ENCODE peak calls at places on chromosome 5, in five cellular contexts. E is Peyer's patch, N is breast epithelium, D is body of pancreas, G is IMR-90. I is an unnamed sample. For H3K27me3, the result is how much of the 10 kb centered on the place peaks cover.

GRCh38 chr5:178674334-178674733 is 47.5 kb upstream of the CLK4 start:
- DNase-seq in G (no peak), E (no peak), N (no peak), D (no peak), I (no peak)

GRCh38 chr5:176899946-176900782 is 1.0 kb upstream of the HK3 start:
- DNase-seq in E (no peak), N (no peak), G (peak), D (no peak), I (no peak)

GRCh38 chr5:109049565-109049964 is 301.9 kb downstream of the FER start:
- DNase-seq in E (no peak), G (peak), D (no peak), N (no peak), I (no peak)

GRCh38 chr5:151741678-151742423 is 16.6 kb downstream of the ATOX1 start:
- DNase-seq in E (no peak), N (no peak), D (no peak), G (peak), I (no peak)

GRCh38 chr5:118533923-118534322 is 454.4 kb downstream of the DTWD2 start:
- DNase-seq in G (no peak), D (no peak), N (no peak), E (no peak), I (no peak)

GRCh38 chr5:95519681-95520080 is 35.1 kb downstream of the SKIC3 start:
- DNase-seq in N (no peak), G (no peak), D (no peak), E (no peak), I (no peak)

GRCh38 chr5:53560028-53560427 is 411 bp upstream of the NDUFS4 start:
- DNase-seq in E (no peak), N (no peak), G (no peak), D (no peak), I (no peak)

GRCh38 chr5:58629190-58630159 is 46.6 kb downstream of the RAB3C start:
- DNase-seq in E (peak), G (no peak), D (peak), N (no peak), I (no peak)

GRCh38 chr5:180817847-180818246 is 15.2 kb upstream of the MGAT1 start:
- DNase-seq in E (no peak), N (no peak), D (peak), G (no peak), I (no peak)

GRCh38 chr5:95969646-95970358 is 8.2 kb upstream of the ELL2 start:
- DNase-seq in N (no peak), G (peak), E (no peak), D (no peak), I (no peak)

GRCh38 chr5:25707093-25707492 is 1062.3 kb upstream of the CDH10 start:
- DNase-seq in E (no peak), G (no peak), N (no peak), D (no peak), I (no peak)

GRCh38 chr5:34048143-34048542 is 5.1 kb upstream of the C1QTNF3 start:
- DNase-seq in D (no peak), E (no peak), N (no peak), G (no peak), I (no peak)

GRCh38 chr5:143003328-143003636 is 233.1 kb downstream of the ARHGAP26 start:
- DNase-seq in G (no peak), D (no peak), N (no peak), E (no peak), I (no peak)

GRCh38 chr5:390571-391491 is 52.1 kb upstream of the EXOC3 start:
- DNase-seq in E (peak), G (no peak), N (no peak), D (no peak), I (peak)

GRCh38 chr5:79935992-79936643 is 54.9 kb downstream of the MTX3 start:
- DNase-seq in N (no peak), E (no peak), G (peak), D (no peak), I (no peak)

GRCh38 chr5:158770506-158770905 is 329.2 kb downstream of the EBF1 start:
- DNase-seq in D (no peak), E (no peak), N (no peak), G (no peak), I (no peak)

GRCh38 chr5:78527925-78528324 is 120.6 kb downstream of the LHFPL2 start:
- DNase-seq in E (no peak), D (no peak), G (no peak), N (no peak), I (no peak)

GRCh38 chr5:54442271-54442670 is 13.2 kb upstream of the HSPB3 start:
- DNase-seq in D (no peak), N (no peak), E (no peak), G (no peak), I (no peak)

GRCh38 chr5:4987431-4987830 is 152.7 kb upstream of the ADAMTS16 start:
- DNase-seq in N (no peak), G (no peak), E (no peak), D (no peak), I (no peak)

DNA sequence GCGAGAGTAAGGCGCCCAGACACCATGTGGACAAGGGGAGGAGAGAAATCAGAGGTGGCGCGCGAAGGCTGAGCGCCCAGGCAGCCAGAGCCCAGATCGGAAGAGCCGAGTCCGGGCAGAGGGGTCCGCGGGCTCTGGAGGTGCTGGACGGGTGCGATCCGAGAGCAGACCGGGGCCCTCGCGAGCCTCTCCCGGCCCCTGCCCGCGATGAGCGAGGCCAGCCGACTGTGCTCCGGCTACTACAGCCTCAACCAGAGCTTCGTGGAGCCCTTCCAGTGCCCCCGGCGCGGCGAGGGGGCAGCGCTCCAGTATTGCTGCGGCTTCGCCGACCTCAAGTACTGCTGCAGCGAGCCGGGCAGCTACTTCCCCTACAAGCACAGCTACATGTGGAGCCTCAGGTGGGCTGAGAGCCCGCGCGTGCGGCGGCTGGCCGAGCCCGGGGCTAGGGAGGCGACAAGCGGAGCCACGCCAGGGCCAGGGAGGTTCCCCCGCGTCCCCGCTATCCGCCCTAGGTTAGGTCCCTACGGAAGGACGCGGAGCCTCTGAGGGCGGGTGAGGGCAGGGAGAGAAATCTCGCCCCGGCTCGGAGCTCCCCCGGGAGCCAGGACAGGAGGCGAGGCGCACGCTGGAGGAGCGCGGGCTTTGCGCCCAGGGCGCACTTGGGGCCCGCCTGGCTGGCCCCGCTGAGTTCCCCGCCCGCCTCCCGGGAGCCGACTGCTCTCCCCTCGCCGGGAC is at the start of gene SHISAL2B:
- DNase-seq in D (no peak), E (no peak), N (no peak), G (no peak), I (peak)
- H3K27me3 ChIP-seq in D (under half), E (under half), N (under half), G (under half), I (under half)

GRCh38 chr5:138564242-138564641 is 11.0 kb downstream of the HSPA9 start:
- DNase-seq in G (no peak), E (no peak), D (no peak), N (no peak), I (no peak)
- TF ChIP-seq POLR2A in G (no peak), E (no peak), D (no peak), N (no peak), I (no peak)

GRCh38 chr5:14251733-14252132 is 108.6 kb downstream of the TRIO start:
- DNase-seq in E (no peak), N (no peak), G (no peak), D (no peak), I (no peak)
- H3K27me3 ChIP-seq in E (under half), N (under half), G (under half), D (under half), I (under half)

GRCh38 chr5:140302786-140303639 is at the start of gene PFDN1:
- DNase-seq in N (peak), G (peak), D (peak), E (peak), I (peak)
- TF ChIP-seq POLR2A in N (peak), G (peak), D (peak), E (peak), I (peak)

GRCh38 chr5:64691333-64691732 is 1.0 kb downstream of the SHISAL2B start:
- DNase-seq in N (no peak), G (no peak), E (no peak), D (no peak), I (no peak)
- H3K27me3 ChIP-seq in N (under half), G (under half), E (under half), D (under half), I (under half)

DNA sequence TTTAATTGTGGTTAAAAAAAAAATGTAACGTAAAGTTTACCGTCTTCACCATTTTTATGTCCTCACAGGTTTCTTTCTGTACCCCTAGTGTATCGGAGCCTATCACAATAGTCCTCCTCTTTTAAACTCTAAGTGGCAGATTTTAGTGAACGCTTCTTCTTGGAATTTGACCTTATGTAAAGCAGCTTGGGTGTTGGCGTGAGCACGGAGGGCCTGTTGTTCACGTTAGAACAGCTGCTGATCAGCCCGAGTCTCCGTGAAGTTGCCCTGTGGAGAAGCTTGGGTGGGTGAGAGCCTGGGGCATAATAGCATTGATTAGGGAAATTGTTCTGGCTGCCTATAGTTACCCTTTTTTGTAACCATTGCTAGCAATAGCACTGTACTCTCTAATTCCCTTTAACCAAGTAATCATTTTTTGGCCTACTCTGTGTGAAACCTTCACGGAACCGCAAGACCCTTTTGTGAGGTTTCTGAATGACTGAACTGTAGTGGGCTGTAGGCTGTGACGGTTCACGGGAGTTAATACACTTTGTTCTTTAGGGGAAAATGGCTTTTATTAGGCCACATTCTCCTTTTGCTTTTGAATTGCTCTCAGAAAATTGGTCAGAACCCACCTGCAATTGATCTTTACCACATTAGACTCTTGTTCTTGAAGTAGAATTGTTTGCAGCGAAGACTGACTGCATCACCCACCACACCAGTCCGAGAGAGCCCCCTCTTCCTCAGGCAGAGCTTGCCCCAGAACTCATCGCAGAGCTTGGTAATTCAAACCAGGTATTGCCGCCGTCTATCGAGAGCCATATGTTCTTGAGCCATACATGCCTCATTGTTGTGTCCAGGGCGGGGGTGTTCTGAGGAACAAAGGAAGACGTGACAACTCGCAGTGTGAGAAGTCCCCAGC is 166.7 kb upstream of the OTULINL start:
- DNase-seq in D (no peak), G (no peak), E (no peak), N (no peak), I (no peak)
- TF ChIP-seq POLR2A in D (no peak), G (no peak), E (no peak), N (no peak), I (no peak)

DNA sequence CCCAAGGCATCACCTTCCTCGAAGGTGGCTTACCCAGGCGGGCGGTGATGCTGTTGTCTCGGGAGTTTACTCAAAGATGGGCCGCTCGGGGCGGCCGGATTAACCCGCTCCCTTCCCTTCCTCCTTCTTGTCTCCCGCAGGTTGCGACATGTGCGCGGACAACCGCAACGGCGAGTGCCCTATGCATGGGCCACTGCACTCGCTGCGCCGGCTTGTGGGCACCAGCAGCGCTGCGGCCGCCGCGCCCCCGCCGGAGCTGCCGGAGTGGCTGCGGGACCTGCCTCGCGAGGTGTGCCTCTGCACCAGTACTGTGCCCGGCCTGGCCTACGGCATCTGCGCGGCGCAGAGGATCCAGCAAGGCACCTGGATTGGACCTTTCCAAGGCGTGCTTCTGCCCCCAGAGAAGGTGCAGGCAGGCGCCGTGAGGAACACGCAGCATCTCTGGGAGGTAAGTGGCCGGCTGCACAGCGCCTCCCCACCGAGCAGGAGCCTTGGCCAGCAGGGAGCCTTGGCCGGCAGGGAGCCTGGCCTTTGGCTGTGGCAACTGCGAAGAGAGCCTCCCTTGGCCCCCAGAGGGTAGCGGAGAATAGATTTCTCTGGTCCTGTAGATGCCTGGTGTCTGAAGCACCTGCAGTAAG is 10.6 kb downstream of the PRDM6 start:
- DNase-seq in E (no peak), N (no peak), G (no peak), D (no peak), I (peak)
- H3K27me3 ChIP-seq in E (under half), N (under half), G (under half), D (under half), I (under half)

I was measured in upper lobe of left lung.